ENCODE peak calls at places on chromosomes 12 and 14, in ten cellular contexts. J is PC-3, G is colonic mucosa, F is tibial artery, T is HCT116, D is adrenal gland, B is ascending aorta, C is A549, R is endodermal cell, O is lung. E is an unnamed sample. For H3K4me1, the result is how much of the 10 kb centered on the place peaks cover.

GRCh38 chr14:67806228-67806627 is 10.2 kb downstream of the ZFYVE26 start:
- DNase-seq in C (no peak), B (no peak), T (no peak), O (no peak), D (no peak), J (no peak), R (no peak), G (no peak), F (no peak), E (no peak)

GRCh38 chr12:73266206-73266605 is 994.0 kb downstream of the TRHDE start:
- DNase-seq in F (no peak), T (no peak), J (no peak), C (no peak), R (peak), D (no peak), O (no peak), B (no peak), G (no peak), E (no peak)

GRCh38 chr14:24129410-24129998 is 955 bp upstream of the FITM1 start:
- DNase-seq in F (peak), O (no peak), J (no peak), B (no peak), R (no peak), G (no peak), C (no peak), D (no peak), T (no peak), E (no peak)

GRCh38 chr12:96322720-96323119 is 77.5 kb downstream of the CDK17 start:
- DNase-seq in J (no peak), D (no peak), C (no peak), O (no peak), G (no peak), R (no peak), T (no peak), B (no peak), F (no peak), E (no peak)

GRCh38 chr14:100698066-100698465 is 28.6 kb upstream of the DLK1 start:
- DNase-seq in B (no peak), O (no peak), J (no peak), C (no peak), R (no peak), G (no peak), T (no peak), F (no peak), D (no peak), E (no peak)

GRCh38 chr12:68113644-68114043 is 45.9 kb downstream of the IFNG start:
- DNase-seq in D (no peak), C (peak), O (no peak), G (peak), J (peak), T (peak), F (no peak), R (peak), B (no peak), E (no peak)

GRCh38 chr12:74801625-74802024 is 264.0 kb downstream of the ATXN7L3B start:
- DNase-seq in B (no peak), T (no peak), J (no peak), G (no peak), F (no peak), D (no peak), O (no peak), C (no peak), R (no peak), E (no peak)

GRCh38 chr14:45252356-45253069 is 489 bp downstream of the MIS18BP1 start:
- DNase-seq in R (peak), B (no peak), D (no peak), O (no peak), G (peak), F (no peak), J (peak), T (no peak), C (peak), E (no peak)

GRCh38 chr12:115323223-115323905 is 639.4 kb upstream of the TBX3 start:
- DNase-seq in J (peak), R (no peak), D (no peak), T (no peak), F (no peak), C (no peak), G (no peak), B (no peak), O (no peak), E (no peak)

GRCh38 chr12:80860206-80860605 is 77.5 kb downstream of the LIN7A start:
- DNase-seq in C (no peak), G (no peak), T (no peak), R (no peak), B (no peak), D (no peak), O (no peak), F (no peak), J (no peak), E (no peak)

GRCh38 chr12:111175404-111175803 is 193.5 kb downstream of the PHETA1 start:
- DNase-seq in F (no peak), C (no peak), R (no peak), T (no peak), O (no peak), B (no peak), D (no peak), J (no peak), G (no peak), E (no peak)

GRCh38 chr14:77965919-77966435 is 166.1 kb downstream of the ADCK1 start:
- DNase-seq in J (peak), O (no peak), C (peak), D (peak), B (no peak), G (no peak), F (no peak), T (no peak), R (peak), E (peak)

GRCh38 chr12:89059721-89060120 is 292.6 kb downstream of the DUSP6 start:
- DNase-seq in O (no peak), T (no peak), B (no peak), F (no peak), D (no peak), C (no peak), G (peak), R (no peak), J (no peak), E (no peak)

GRCh38 chr12:90978117-90978770 is 23.3 kb upstream of the CCER1 start:
- DNase-seq in R (no peak), O (no peak), C (peak), F (no peak), B (no peak), T (peak), J (peak), D (no peak), G (no peak), E (peak)

GRCh38 chr12:91126516-91126915 is 15.2 kb upstream of the LUM start:
- DNase-seq in O (no peak), G (no peak), J (peak), T (no peak), B (no peak), F (peak), R (no peak), C (no peak), D (no peak), E (no peak)

GRCh38 chr12:117486840-117487659 is 125.6 kb upstream of the NOS1 start:
- DNase-seq in J (peak), D (peak), G (no peak), B (no peak), O (no peak), R (peak), F (peak), C (peak), T (peak), E (peak)

GRCh38 chr12:9750276-9751203 is 10.2 kb downstream of the CD69 start:
- DNase-seq in G (peak), F (no peak), O (peak), B (no peak), J (peak), R (peak), T (peak), D (peak), C (peak), E (no peak)

GRCh38 chr12:46649433-46649832 is 176.4 kb downstream of the SLC38A4 start:
- DNase-seq in B (no peak), D (no peak), F (no peak), R (no peak), G (no peak), C (no peak), O (no peak), T (no peak), J (no peak), E (no peak)

GRCh38 chr14:52650774-52651173 is 44.6 kb downstream of the ERO1A start:
- DNase-seq in J (no peak), C (peak), D (no peak), B (no peak), R (no peak), O (no peak), T (no peak), F (no peak), G (no peak), E (no peak)

GRCh38 chr12:105986779-105987686 is 151.7 kb downstream of the NUAK1 start:
- DNase-seq in J (no peak), T (no peak), C (no peak), F (no peak), O (no peak), G (no peak), R (peak), D (no peak), B (no peak), E (no peak)

GRCh38 chr14:61332658-61333029 is 11.3 kb downstream of the PRKCH start:
- DNase-seq in G (no peak), C (no peak), O (no peak), F (no peak), J (no peak), T (no peak), B (no peak), D (no peak), R (no peak), E (no peak)

GRCh38 chr14:75609606-75610476 is 31.4 kb downstream of the FLVCR2 start:
- DNase-seq in G (no peak), R (no peak), F (no peak), J (no peak), B (no peak), O (no peak), D (no peak), C (no peak), T (no peak), E (no peak)

GRCh38 chr12:116818341-116818856 is 62.8 kb downstream of the HRK start:
- DNase-seq in O (no peak), B (no peak), G (peak), J (peak), D (peak), C (no peak), R (peak), T (no peak), F (no peak), E (no peak)

GRCh38 chr12:117188121-117188665 is 2.1 kb downstream of the FBXO21 start:
- DNase-seq in F (no peak), T (no peak), J (no peak), B (no peak), D (no peak), R (no peak), C (no peak), O (no peak), G (no peak), E (no peak)

GRCh38 chr12:22860926-22861325 is 236.0 kb downstream of the ETNK1 start:
- DNase-seq in J (no peak), G (no peak), B (no peak), C (no peak), R (peak), D (no peak), T (no peak), O (no peak), F (no peak), E (no peak)

GRCh38 chr14:105067140-105067968 is 2.1 kb upstream of the GPR132 start:
- DNase-seq in G (no peak), F (peak), O (no peak), D (no peak), T (no peak), C (no peak), R (peak), J (peak), B (no peak), E (peak)

GRCh38 chr14:92920001-92920400 is 2.9 kb upstream of the CHGA start:
- DNase-seq in O (no peak), T (no peak), G (no peak), J (no peak), F (no peak), D (no peak), C (no peak), B (no peak), R (no peak), E (no peak)

GRCh38 chr14:92923744-92924103 is 774 bp downstream of the CHGA start:
- DNase-seq in F (no peak), B (no peak), O (no peak), C (no peak), J (no peak), R (no peak), D (no peak), G (no peak), T (no peak), E (no peak)

GRCh38 chr14:92922883-92923743 is at the start of gene CHGA:
- DNase-seq in D (peak), J (no peak), T (no peak), F (no peak), G (peak), C (peak), B (no peak), R (peak), O (peak), E (peak)

GRCh38 chr14:92924247-92924646 is 1.3 kb downstream of the CHGA start:
- DNase-seq in D (no peak), O (no peak), T (no peak), R (no peak), J (no peak), F (no peak), B (no peak), C (no peak), G (no peak), E (peak)

DNA sequence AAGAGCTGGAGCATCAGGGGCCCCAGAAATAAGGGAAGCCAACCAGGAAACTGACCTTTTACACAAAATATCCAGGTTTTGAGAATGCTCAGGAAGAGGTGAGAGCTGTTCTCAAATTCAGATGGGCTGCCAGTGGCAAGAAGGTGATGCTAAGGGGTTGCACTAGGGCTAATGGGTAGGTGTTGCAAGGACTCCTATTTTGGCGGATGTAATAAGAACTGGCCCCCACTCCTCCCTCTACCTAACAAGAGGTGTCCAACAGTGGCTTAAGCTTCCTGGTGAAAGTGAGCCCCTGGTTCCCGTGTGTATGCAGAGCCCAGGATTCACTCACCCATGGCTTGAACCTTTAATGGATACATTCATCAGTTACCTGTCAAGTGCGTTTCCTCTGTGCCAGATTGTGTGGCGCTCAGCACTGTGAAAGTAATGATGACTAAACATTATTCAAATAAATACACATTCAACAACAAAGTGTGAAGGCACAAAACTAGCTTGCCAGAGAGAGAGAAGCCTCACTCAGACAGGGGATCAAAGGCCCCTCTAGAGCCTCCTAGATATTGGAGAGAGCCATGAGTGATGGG is 705 bp upstream of the CHGA start:
- DNase-seq in R (no peak), G (no peak), J (no peak), F (no peak), B (no peak), T (no peak), D (no peak), C (peak), O (no peak), E (no peak)
- H3K27ac ChIP-seq in R (no peak), G (no peak), J (no peak), F (no peak), B (no peak), T (no peak), D (no peak), C (no peak), O (no peak), E (no peak)

GRCh38 chr14:96090441-96091148 is 51.4 kb downstream of the C14orf132 start:
- DNase-seq in J (no peak), B (no peak), O (no peak), R (no peak), D (peak), T (no peak), F (peak), C (no peak), G (peak), E (peak)
- H3K4me1 ChIP-seq in J (under half), B (under half), O (under half), R (under half), D (under half), T (under half), F (under half), C (under half), G (under half), E (under half)

GRCh38 chr12:3752096-3752709 is 706 bp downstream of the CRACR2A start:
- DNase-seq in J (no peak), C (no peak), R (peak), G (peak), T (peak), D (no peak), B (no peak), O (peak), F (no peak), E (no peak)
- H3K27ac ChIP-seq in J (no peak), C (no peak), R (no peak), G (peak), T (peak), D (no peak), B (no peak), O (peak), F (peak), E (no peak)

GRCh38 chr12:64039285-64039871 is 182.7 kb downstream of the KICS2 start:
- DNase-seq in R (no peak), G (peak), B (no peak), O (no peak), J (no peak), T (no peak), F (no peak), C (peak), D (no peak), E (peak)

GRCh38 chr12:64042901-64043300 is 179.2 kb downstream of the KICS2 start:
- DNase-seq in F (no peak), R (no peak), T (no peak), C (no peak), B (no peak), D (no peak), G (no peak), O (no peak), J (no peak), E (no peak)

GRCh38 chr12:64044171-64044570 is 177.9 kb downstream of the KICS2 start:
- DNase-seq in J (no peak), F (no peak), O (no peak), C (no peak), B (no peak), T (no peak), G (no peak), R (no peak), D (no peak), E (no peak)
- H3K4me1 ChIP-seq in J (under half), F (under half), O (under half), C (under half), B (under half), T (under half), G (under half), R (under half), D (under half), E (under half)

DNA sequence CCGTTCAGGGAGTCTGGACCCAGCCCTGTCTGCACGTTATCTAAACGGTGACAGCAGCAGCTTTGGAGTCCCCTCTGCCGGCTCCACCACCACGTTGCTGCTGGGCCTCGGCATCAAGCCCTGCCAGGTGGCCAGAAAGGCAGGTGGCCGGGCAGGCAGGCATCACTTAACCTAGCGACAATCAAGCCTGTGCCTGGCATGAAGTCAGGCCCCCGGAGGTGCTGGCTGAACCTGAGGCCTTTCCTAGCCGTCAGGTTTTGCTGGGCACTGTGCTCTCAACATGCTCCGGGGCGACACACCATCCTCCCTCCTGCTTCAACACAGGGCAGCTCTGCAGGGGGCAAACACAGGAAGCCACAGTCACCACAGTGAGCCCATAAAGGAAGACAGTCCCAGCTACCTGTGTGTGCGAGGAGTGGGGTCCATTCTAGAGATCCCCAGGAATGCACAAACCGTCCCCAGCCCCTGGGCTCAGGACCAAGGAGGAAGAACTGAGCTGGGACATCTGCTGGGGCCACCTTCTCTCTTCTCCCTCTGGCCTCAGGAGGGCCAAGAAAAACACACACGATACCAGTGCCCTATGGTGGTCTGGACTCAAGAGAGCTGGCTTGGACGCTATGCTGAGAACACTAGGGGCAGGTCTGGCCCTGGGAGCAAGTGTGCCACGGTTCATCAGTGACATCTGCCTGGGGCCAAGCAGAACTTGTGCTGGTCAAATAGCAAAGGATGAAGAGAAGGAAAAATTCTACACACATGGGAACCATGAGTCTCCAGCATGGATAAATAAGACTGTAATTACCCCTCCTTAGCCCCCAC is 44.7 kb downstream of the CCDC88C start:
- DNase-seq in T (no peak), B (no peak), O (no peak), R (no peak), F (no peak), G (no peak), C (no peak), D (no peak), J (no peak), E (no peak)
- H3K27ac ChIP-seq in T (no peak), B (no peak), O (no peak), R (no peak), F (no peak), G (peak), C (no peak), D (no peak), J (no peak), E (no peak)

GRCh38 chr12:123233505-123234299 is 466 bp downstream of the MTRFR start:
- DNase-seq in J (peak), B (no peak), G (no peak), T (no peak), R (no peak), D (peak), O (no peak), F (no peak), C (no peak), E (no peak)

GRCh38 chr12:123232472-123232806 is 502 bp downstream of the MPHOSPH9 start:
- DNase-seq in B (no peak), T (peak), J (no peak), D (no peak), C (no peak), R (no peak), O (no peak), F (no peak), G (no peak), E (no peak)

GRCh38 chr12:123231931-123232330 is 1.0 kb downstream of the MPHOSPH9 start:
- DNase-seq in O (no peak), C (no peak), R (peak), J (no peak), F (no peak), G (no peak), B (no peak), T (no peak), D (no peak), E (no peak)

GRCh38 chr12:123237646-123238329 is 4.6 kb downstream of the MTRFR start:
- DNase-seq in D (peak), T (peak), F (peak), G (peak), R (peak), C (peak), B (no peak), O (peak), J (peak), E (peak)

GRCh38 chr12:123232807-123233504 is at the start of the genes MPHOSPH9 and MTRFR:
- DNase-seq in T (peak), O (peak), F (peak), B (peak), R (peak), C (peak), G (peak), D (peak), J (peak), E (peak)
- H3K4me1 ChIP-seq in T (under half), O (under half), F (under half), B (under half), R (under half), C (under half), G (under half), D (under half), J (under half), E (under half)

DNA sequence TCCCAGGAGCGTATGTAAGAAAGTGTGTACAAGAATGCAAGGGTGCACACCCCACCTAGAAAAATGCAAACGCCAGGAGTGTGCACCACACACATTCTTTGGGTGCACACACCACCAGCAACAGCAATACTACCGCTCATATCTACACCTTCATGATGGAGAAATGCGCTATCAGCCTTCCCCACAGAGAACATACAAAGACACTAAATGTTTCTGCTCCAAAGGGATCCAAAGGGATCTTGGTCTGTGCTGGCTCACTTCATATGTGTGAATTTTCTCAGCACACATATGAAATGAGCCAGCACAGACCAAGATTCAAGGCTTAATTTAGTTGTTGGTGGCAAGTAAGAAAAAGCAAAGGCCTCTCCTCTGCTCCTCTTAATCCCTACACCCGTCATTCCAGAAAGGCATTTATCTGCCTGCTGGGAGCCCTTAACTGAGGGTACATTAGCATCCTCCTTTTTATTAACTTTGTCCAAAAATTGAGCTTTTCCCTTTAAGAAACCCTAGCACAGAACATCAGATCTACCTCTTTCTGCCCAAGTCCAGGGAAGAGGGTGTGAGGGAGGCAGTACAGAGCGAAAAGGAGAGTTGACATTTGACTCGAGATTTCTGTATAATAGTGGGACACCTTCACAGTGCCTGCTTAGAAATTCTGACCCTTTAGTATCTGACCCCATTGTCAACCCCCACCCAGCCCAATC is 8.3 kb downstream of the BMP4 start:
- DNase-seq in C (no peak), T (no peak), J (no peak), D (no peak), R (no peak), G (no peak), F (no peak), B (no peak), O (no peak), E (no peak)
- H3K27ac ChIP-seq in C (no peak), T (peak), J (no peak), D (no peak), R (no peak), G (no peak), F (no peak), B (no peak), O (no peak), E (no peak)

E was measured in SJSA1.